ENCODE peak calls at places on chromosomes 12 and 14, in four cellular contexts. L, M, P and F are unnamed samples.

GRCh38 chr12:88035907-88036289 is 6.7 kb upstream of the C12orf50 start:
- DNase-seq in L (no peak), M (no peak), P (no peak), F (no peak)

GRCh38 chr12:108324678-108325358 is 14.3 kb downstream of the CMKLR1 start:
- DNase-seq in L (no peak), M (no peak), P (no peak), F (no peak)

GRCh38 chr14:61528591-61529021 is 166.7 kb upstream of the HIF1A start:
- DNase-seq in L (no peak), M (no peak), P (no peak), F (no peak)

GRCh38 chr14:99309220-99309766 is 37.3 kb upstream of the BCL11B start:
- DNase-seq in L (no peak), M (no peak), P (no peak), F (no peak)

GRCh38 chr12:131674373-131674772 is 36.5 kb upstream of the SFSWAP start:
- DNase-seq in L (no peak), M (no peak), P (no peak), F (no peak)

GRCh38 chr12:103742349-103742784 is 98.7 kb downstream of the NT5DC3 start:
- DNase-seq in L (no peak), M (no peak), P (no peak), F (peak)

GRCh38 chr12:50514526-50515276 is 9.9 kb downstream of the DIP2B start:
- DNase-seq in L (no peak), M (no peak), P (no peak), F (no peak)

GRCh38 chr12:76455582-76456345 is 103.8 kb downstream of the OSBPL8 start:
- DNase-seq in L (no peak), M (peak), P (peak), F (peak)

GRCh38 chr12:97912943-97913342 is 450.3 kb downstream of the RMST start:
- DNase-seq in L (no peak), M (no peak), P (no peak), F (no peak)

GRCh38 chr12:113467154-113467513 is 4.5 kb downstream of the LHX5 start:
- DNase-seq in L (peak), M (peak), P (no peak), F (no peak)

GRCh38 chr12:111362687-111363475 is 6.0 kb downstream of the PHETA1 start:
- DNase-seq in L (no peak), M (no peak), P (no peak), F (no peak)

GRCh38 chr12:111361073-111361716 is 7.7 kb downstream of the PHETA1 start:
- DNase-seq in L (no peak), M (no peak), P (no peak), F (no peak)

GRCh38 chr12:111361717-111362576 is 6.9 kb downstream of the PHETA1 start:
- DNase-seq in L (no peak), M (no peak), P (peak), F (no peak)

GRCh38 chr12:111366075-111366474 is 2.8 kb downstream of the PHETA1 start:
- DNase-seq in L (no peak), M (no peak), P (no peak), F (no peak)

GRCh38 chr12:111363578-111363977 is 5.3 kb downstream of the PHETA1 start:
- DNase-seq in L (no peak), M (no peak), P (no peak), F (peak)
- TF ChIP-seq MAFK in L (no peak), M (no peak), P (no peak), F (no peak)

GRCh38 chr14:68552597-68552996 is 240.3 kb downstream of the ZFP36L1 start:
- DNase-seq in L (no peak), M (no peak), P (no peak), F (no peak)
- TF ChIP-seq KDM1A in L (no peak), M (no peak), P (no peak), F (no peak)

DNA sequence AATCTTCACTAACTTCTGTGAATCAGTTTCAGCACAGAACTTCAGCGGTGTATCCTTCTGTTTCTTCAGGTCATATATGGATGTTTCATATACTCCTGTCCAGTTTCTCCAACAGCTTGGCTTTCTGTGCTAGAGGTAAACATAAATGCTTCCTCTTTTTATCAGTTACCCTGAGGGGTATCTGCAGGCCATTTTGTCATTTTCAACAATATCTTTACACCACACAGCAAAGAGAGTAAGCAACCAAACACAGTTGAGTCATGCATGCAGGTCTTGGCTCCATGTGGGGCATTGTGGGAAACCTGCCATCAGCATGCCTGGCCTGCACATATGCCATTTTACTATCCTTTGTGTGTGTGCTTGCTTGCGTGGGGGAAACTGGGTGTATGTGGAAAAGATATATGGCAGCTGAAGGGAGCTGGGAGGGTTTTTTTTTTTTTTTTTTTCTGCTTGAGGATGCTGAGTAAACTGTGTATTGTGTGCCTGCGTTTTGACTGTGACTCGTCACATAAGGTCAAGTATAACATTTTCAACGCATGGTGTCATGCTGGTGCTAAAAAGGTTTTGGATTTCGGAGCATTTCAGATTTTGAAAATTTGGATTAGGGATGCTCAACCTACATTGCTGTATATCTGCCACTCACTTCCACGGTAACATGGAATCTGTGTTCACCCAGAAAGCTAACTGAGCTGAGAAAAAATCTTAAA is 56.1 kb upstream of the YARS2 start:
- DNase-seq in L (no peak), M (no peak), P (no peak), F (no peak)
- TF ChIP-seq PHF8 in L (no peak), M (no peak), P (no peak), F (no peak)

GRCh38 chr12:112406519-112407488 is 2.6 kb downstream of the RPL6 start:
- DNase-seq in L (no peak), M (no peak), P (no peak), F (no peak)

GRCh38 chr12:112413846-112414625 is 4.6 kb upstream of the RPL6 start:
- DNase-seq in L (no peak), M (no peak), P (no peak), F (no peak)

GRCh38 chr12:112408621-112409020 is 784 bp downstream of the RPL6 start:
- DNase-seq in L (no peak), M (no peak), P (no peak), F (no peak)

GRCh38 chr12:112409064-112409905 is at the start of gene RPL6:
- DNase-seq in L (peak), M (peak), P (peak), F (peak)

GRCh38 chr12:112409906-112410244 is 470 bp upstream of the RPL6 start:
- DNase-seq in L (no peak), M (no peak), P (no peak), F (no peak)
- TF ChIP-seq MAFK in L (no peak), M (no peak), P (no peak), F (no peak)

GRCh38 chr14:56846970-56847928 is 37.0 kb upstream of the OTX2 start:
- DNase-seq in L (peak), M (no peak), P (no peak), F (no peak)

GRCh38 chr14:56844603-56845002 is 34.3 kb upstream of the OTX2 start:
- DNase-seq in L (no peak), M (no peak), P (no peak), F (no peak)

GRCh38 chr14:56840221-56840620 is 29.9 kb upstream of the OTX2 start:
- DNase-seq in L (no peak), M (no peak), P (no peak), F (no peak)

GRCh38 chr14:56841611-56842010 is 31.3 kb upstream of the OTX2 start:
- DNase-seq in L (no peak), M (no peak), P (no peak), F (no peak)
- TF ChIP-seq KDM1A in L (no peak), M (no peak), P (no peak), F (no peak)

DNA sequence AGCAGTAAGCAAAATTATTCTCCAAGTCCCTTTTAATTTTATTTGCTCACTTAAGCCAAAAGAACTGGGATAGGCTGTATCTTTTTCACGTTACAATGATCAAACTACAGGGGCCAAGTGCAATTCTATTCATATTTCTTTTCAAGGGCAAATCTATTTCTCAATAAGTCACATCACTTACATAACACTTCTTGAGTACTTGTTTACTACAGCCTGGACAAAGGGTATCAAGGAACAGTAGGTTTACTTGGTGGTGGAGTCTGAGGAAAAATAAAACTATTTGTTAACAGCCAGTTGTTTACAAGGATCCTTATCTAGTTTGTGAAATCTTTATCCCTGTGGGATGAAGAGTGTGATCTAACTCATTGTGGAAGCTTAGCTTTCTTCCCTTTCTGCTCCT is 72.1 kb downstream of the PDE3A start:
- DNase-seq in L (no peak), M (no peak), P (no peak), F (no peak)
- TF ChIP-seq PHF8 in L (no peak), M (no peak), P (no peak), F (no peak)